ENCODE peak calls at places on chromosomes 16 and 17, in six cellular contexts. U, H, B, T, K and S are unnamed samples.

GRCh38 chr16:2673066-2673999 is 9.0 kb upstream of the KCTD5 start:
- DNase-seq in U (peak), H (peak), B (peak), T (peak), K (peak), S (peak)

GRCh38 chr16:27951752-27952151 is 111.8 kb downstream of the GSG1L start:
- DNase-seq in U (no peak), H (no peak), B (no peak), T (no peak), K (no peak), S (peak)

GRCh38 chr16:89821438-89822187 is 5.2 kb upstream of the FANCA start:
- DNase-seq in U (no peak), H (no peak), B (no peak), T (no peak), K (no peak), S (no peak)

GRCh38 chr17:55056530-55056929 is 88.0 kb downstream of the STXBP4 start:
- DNase-seq in U (no peak), H (no peak), B (no peak), T (no peak), K (no peak), S (no peak)

GRCh38 chr17:3712811-3713463 is 10.8 kb upstream of the HASPIN start:
- DNase-seq in U (peak), H (no peak), B (no peak), T (no peak), K (no peak), S (no peak)

GRCh38 chr17:67421869-67422273 is 44.8 kb downstream of the PITPNC1 start:
- DNase-seq in U (peak), H (peak), B (no peak), T (no peak), K (no peak), S (peak)

GRCh38 chr17:41559548-41559947 is 12.3 kb downstream of the KRT9 start:
- DNase-seq in U (peak), H (no peak), B (no peak), T (no peak), K (no peak), S (peak)

GRCh38 chr17:77881545-77881944 is 77.0 kb upstream of the TNRC6C start:
- DNase-seq in U (peak), H (peak), B (no peak), T (no peak), K (no peak), S (peak)

GRCh38 chr17:32831223-32831622 is 45.7 kb downstream of the MYO1D start:
- DNase-seq in U (no peak), H (no peak), B (no peak), T (no peak), K (no peak), S (no peak)

GRCh38 chr16:23286131-23286532 is 16.0 kb upstream of the SCNN1B start:
- DNase-seq in U (no peak), H (no peak), B (no peak), T (no peak), K (no peak), S (peak)

GRCh38 chr17:60554377-60554788 is 28.3 kb upstream of the APPBP2 start:
- DNase-seq in U (peak), H (no peak), B (no peak), T (no peak), K (no peak), S (peak)

GRCh38 chr17:14808425-14808824 is 456.7 kb downstream of the PMP22 start:
- DNase-seq in U (no peak), H (no peak), B (no peak), T (no peak), K (no peak), S (no peak)

GRCh38 chr16:17342031-17342430 is 128.7 kb downstream of the XYLT1 start:
- DNase-seq in U (no peak), H (no peak), B (no peak), T (no peak), K (no peak), S (no peak)

GRCh38 chr17:18980682-18981384 is 23.7 kb downstream of the FAM83G start:
- DNase-seq in U (no peak), H (peak), B (no peak), T (no peak), K (no peak), S (peak)
- H2BK120ac ChIP-seq in U (no peak), H (no peak), B (no peak), T (peak), K (no peak), S (peak)

GRCh38 chr16:30953111-30953510 is 4.2 kb downstream of the ORAI3 start:
- DNase-seq in U (no peak), H (no peak), B (no peak), T (no peak), K (no peak), S (no peak)
- H3K18ac ChIP-seq in U (no peak), H (no peak), B (no peak), T (peak), K (no peak), S (no peak)

DNA sequence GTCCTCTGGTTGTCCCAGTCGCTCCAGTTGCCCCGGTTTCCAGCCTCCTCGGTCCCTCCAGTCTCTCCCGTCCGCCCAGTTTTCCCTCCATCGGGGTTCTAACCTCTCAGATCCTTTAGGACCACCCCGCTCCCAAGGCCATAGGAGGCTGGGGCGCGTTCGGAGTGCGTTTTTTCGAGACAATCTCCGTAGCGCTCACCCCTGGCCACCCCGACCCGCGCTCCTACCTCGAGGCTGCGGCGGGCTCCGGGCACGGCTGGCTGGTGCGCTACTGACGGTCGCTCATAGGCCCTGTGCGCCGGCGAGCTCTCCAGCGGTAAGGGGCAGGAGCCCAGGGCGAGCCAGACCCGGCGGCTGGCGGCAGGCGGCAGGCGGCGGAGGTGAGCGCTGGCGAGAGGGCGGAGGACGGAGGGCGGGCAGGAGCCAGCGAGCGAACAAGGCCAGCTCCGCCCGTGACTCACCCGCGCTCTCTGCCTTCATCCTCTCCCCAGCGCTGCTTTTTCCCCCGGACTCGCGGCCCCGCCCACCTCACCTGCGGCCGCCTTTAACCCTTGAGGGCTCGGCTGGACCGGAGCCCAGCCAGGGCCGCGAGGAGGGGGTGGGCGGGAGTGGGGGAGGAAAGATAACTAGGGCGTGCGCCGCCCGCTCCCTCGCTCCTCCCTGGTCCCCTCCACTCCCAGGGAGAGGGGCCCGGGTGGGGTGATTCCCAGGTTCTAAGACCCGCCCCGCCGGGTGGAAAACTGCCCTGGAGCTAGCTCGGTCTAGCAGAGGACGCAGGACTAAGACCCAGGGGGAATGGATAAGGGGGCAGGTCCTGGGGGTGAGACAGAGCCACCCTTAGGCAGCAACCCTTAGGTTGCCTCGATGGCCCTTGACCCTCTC is at the start of gene SP6:
- DNase-seq in U (peak), H (peak), B (no peak), T (peak), K (peak), S (peak)
- H2BK120ac ChIP-seq in U (peak), H (no peak), B (no peak), T (no peak), K (no peak), S (no peak)

DNA sequence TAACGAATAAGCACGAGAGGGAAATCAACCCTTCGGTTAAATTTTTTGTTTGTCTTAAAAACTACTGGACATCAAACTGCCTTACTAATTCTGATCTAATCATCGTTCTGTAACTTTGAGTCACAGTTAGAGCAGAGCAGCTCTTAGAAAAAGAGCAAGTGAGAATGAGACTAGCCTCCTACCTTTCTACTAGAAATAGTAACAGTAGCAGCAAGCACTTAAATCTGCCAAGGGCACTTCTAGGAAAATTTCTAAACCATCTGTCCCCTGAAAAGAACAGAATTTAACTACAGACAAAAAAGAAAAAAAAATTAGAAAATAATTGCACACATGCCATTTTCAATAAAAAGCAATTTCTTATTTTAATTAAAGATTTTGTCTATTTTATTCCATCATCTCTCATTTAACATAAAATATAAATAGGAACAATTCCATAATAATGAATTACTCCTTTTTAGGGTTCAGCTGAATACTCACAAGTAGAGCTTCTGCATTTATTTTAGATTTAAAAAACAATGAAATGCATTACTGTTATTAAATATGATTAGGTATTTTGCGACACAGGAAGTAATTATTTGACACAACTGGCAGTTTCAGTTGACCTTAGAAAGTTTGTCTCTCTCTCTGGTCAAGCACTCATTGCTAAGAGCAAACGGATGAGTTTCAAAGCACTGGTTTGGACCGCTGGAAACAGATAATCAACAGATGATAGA is 250.8 kb upstream of the SOX9 start:
- DNase-seq in U (no peak), H (no peak), B (no peak), T (no peak), K (no peak), S (no peak)
- H3K18ac ChIP-seq in U (no peak), H (no peak), B (no peak), T (no peak), K (no peak), S (no peak)

DNA sequence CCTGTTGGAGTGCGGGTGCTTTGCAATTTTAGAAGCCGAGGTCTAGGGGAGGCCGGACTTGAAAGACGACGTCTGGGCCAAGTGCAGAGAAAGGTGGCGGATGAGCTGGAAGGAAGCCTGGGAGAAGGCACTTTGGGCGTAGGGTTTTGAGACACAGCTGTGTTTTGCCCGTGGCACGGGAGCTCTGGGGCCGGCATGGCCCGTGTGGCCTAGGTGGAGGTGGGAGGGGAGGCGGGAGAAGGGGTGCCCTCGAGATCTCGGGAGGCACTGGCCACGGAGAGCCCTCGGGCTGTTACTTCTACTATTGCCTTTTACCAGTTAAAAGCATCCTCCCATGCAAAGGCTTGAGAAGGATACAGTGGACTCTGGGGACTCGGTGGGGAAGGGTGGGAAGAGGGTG is 161.9 kb downstream of the FOXL1 start:
- DNase-seq in U (no peak), H (no peak), B (no peak), T (no peak), K (no peak), S (no peak)
- H2BK120ac ChIP-seq in U (no peak), H (no peak), B (no peak), T (no peak), K (no peak), S (peak)